ENCODE peak calls at places on chromosomes 1 and 21, in five cellular contexts. One of them, this sample, is unnamed. For H3K4me1, the result is how much of the 10 kb centered on the place peaks cover.

GRCh38 chr21:45366931-45367401 is 38.0 kb upstream of the COL18A1 start:
- DNase-seq in colonic mucosa: peak
- DNase-seq in MM.1S: no peak
- DNase-seq in neuronal stem cell: no peak
- DNase-seq in GM23248: peak
- DNase-seq in this sample: peak

GRCh38 chr21:15062566-15062965 is 2.2 kb downstream of the NRIP1 start:
- DNase-seq in colonic mucosa: no peak
- DNase-seq in MM.1S: peak
- DNase-seq in neuronal stem cell: no peak
- DNase-seq in GM23248: peak
- DNase-seq in this sample: no peak

GRCh38 chr21:31557956-31558838 is 101.3 kb upstream of the SOD1 start:
- DNase-seq in colonic mucosa: peak
- DNase-seq in MM.1S: peak
- DNase-seq in neuronal stem cell: peak
- DNase-seq in GM23248: peak
- DNase-seq in this sample: peak

GRCh38 chr1:65146908-65147423 is 1.0 kb upstream of the AK4 start:
- DNase-seq in colonic mucosa: no peak
- DNase-seq in MM.1S: no peak
- DNase-seq in neuronal stem cell: no peak
- DNase-seq in GM23248: no peak
- DNase-seq in this sample: no peak

GRCh38 chr1:1119272-1119890 is 3.5 kb upstream of the C1orf159 start:
- DNase-seq in colonic mucosa: peak
- DNase-seq in MM.1S: no peak
- DNase-seq in neuronal stem cell: no peak
- DNase-seq in GM23248: no peak
- DNase-seq in this sample: no peak

GRCh38 chr1:6688001-6688400 is 13.6 kb downstream of the DNAJC11 start:
- DNase-seq in colonic mucosa: no peak
- DNase-seq in MM.1S: no peak
- DNase-seq in neuronal stem cell: no peak
- DNase-seq in GM23248: peak
- DNase-seq in this sample: no peak

GRCh38 chr1:21324368-21325137 is 34.3 kb upstream of the ECE1 start:
- DNase-seq in colonic mucosa: peak
- DNase-seq in MM.1S: no peak
- DNase-seq in neuronal stem cell: no peak
- DNase-seq in GM23248: peak
- DNase-seq in this sample: peak

GRCh38 chr1:221286399-221286798 is 407.2 kb downstream of the HLX start:
- DNase-seq in colonic mucosa: no peak
- DNase-seq in MM.1S: no peak
- DNase-seq in neuronal stem cell: no peak
- DNase-seq in GM23248: no peak
- DNase-seq in this sample: no peak

GRCh38 chr1:114181356-114181755 is 27.7 kb upstream of the SYT6 start:
- DNase-seq in colonic mucosa: no peak
- DNase-seq in MM.1S: no peak
- DNase-seq in neuronal stem cell: no peak
- DNase-seq in GM23248: no peak
- DNase-seq in this sample: peak

GRCh38 chr1:39395357-39395831 is 96.0 kb upstream of the BMP8A start:
- DNase-seq in colonic mucosa: peak
- DNase-seq in MM.1S: no peak
- DNase-seq in neuronal stem cell: no peak
- DNase-seq in GM23248: peak
- DNase-seq in this sample: peak

GRCh38 chr1:86318431-86318830 is 77.7 kb downstream of the ODF2L start:
- DNase-seq in colonic mucosa: no peak
- DNase-seq in MM.1S: no peak
- DNase-seq in neuronal stem cell: no peak
- DNase-seq in GM23248: no peak
- DNase-seq in this sample: no peak

GRCh38 chr1:220514256-220514655 is 13.7 kb upstream of the MARK1 start:
- DNase-seq in colonic mucosa: no peak
- DNase-seq in MM.1S: no peak
- DNase-seq in neuronal stem cell: no peak
- DNase-seq in GM23248: no peak
- DNase-seq in this sample: no peak

GRCh38 chr21:34202553-34203332 is 129.4 kb downstream of the MRPS6 start:
- DNase-seq in colonic mucosa: no peak
- DNase-seq in MM.1S: no peak
- DNase-seq in neuronal stem cell: peak
- DNase-seq in GM23248: no peak
- DNase-seq in this sample: peak

GRCh38 chr1:192726820-192727504 is 81.9 kb upstream of the RGS2 start:
- DNase-seq in colonic mucosa: no peak
- DNase-seq in MM.1S: no peak
- DNase-seq in neuronal stem cell: no peak
- DNase-seq in GM23248: no peak
- DNase-seq in this sample: no peak

GRCh38 chr1:232033285-232033684 is 406.7 kb downstream of the DISC1 start:
- DNase-seq in colonic mucosa: no peak
- DNase-seq in MM.1S: no peak
- DNase-seq in neuronal stem cell: no peak
- DNase-seq in GM23248: no peak
- DNase-seq in this sample: peak

GRCh38 chr1:109914587-109915240 is 4.1 kb downstream of the CSF1 start:
- DNase-seq in colonic mucosa: no peak
- DNase-seq in MM.1S: no peak
- DNase-seq in neuronal stem cell: no peak
- DNase-seq in GM23248: peak
- DNase-seq in this sample: no peak

GRCh38 chr1:243938146-243938676 is 88.2 kb upstream of the AKT3 start:
- DNase-seq in colonic mucosa: no peak
- DNase-seq in MM.1S: no peak
- DNase-seq in neuronal stem cell: no peak
- DNase-seq in GM23248: no peak
- DNase-seq in this sample: no peak

GRCh38 chr1:66583021-66583420 is 49.1 kb downstream of the SGIP1 start:
- DNase-seq in colonic mucosa: no peak
- DNase-seq in MM.1S: no peak
- DNase-seq in neuronal stem cell: no peak
- DNase-seq in GM23248: no peak
- DNase-seq in this sample: no peak
- H3K4me3 ChIP-seq in colonic mucosa: no peak
- H3K4me3 ChIP-seq in MM.1S: no peak
- H3K4me3 ChIP-seq in neuronal stem cell: no peak
- H3K4me3 ChIP-seq in GM23248: no peak
- H3K4me3 ChIP-seq in this sample: no peak

DNA sequence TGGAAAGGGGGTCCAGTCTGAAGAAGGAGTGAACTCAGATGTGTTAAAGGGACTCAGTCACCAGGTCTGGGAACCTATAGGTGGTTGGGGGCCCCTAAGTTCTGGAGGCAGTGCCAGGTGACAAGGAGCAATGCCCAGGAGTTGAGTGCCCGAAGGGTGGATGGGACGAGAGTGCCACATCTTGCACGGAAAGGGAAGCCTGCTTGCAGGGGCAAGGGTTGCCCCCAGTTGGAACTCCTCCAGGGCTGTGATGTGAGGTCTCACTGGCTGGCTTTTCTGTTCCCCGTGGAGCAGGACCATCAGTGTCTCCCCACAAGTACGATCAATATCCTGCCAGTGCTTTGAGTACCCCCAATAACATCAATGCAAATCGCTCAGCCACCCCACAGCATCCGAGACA is 107.3 kb downstream of the TOMM20 start:
- DNase-seq in colonic mucosa: no peak
- DNase-seq in MM.1S: no peak
- DNase-seq in neuronal stem cell: no peak
- DNase-seq in GM23248: no peak
- DNase-seq in this sample: no peak
- H3K4me1 ChIP-seq in colonic mucosa: under half
- H3K4me1 ChIP-seq in MM.1S: under half
- H3K4me1 ChIP-seq in neuronal stem cell: under half
- H3K4me1 ChIP-seq in GM23248: under half
- H3K4me1 ChIP-seq in this sample: under half

GRCh38 chr1:8562881-8563865 is 245.3 kb downstream of the SLC45A1 start:
- DNase-seq in colonic mucosa: no peak
- DNase-seq in MM.1S: no peak
- DNase-seq in neuronal stem cell: no peak
- DNase-seq in GM23248: peak
- DNase-seq in this sample: peak
- H3K9ac ChIP-seq in colonic mucosa: no peak
- H3K9ac ChIP-seq in MM.1S: no peak
- H3K9ac ChIP-seq in neuronal stem cell: no peak
- H3K9ac ChIP-seq in GM23248: peak
- H3K9ac ChIP-seq in this sample: peak

GRCh38 chr1:226814751-226815496 is 55.5 kb upstream of the PSEN2 start:
- DNase-seq in colonic mucosa: peak
- DNase-seq in MM.1S: no peak
- DNase-seq in neuronal stem cell: no peak
- DNase-seq in GM23248: peak
- DNase-seq in this sample: no peak
- H3K4me3 ChIP-seq in colonic mucosa: no peak
- H3K4me3 ChIP-seq in MM.1S: no peak
- H3K4me3 ChIP-seq in neuronal stem cell: no peak
- H3K4me3 ChIP-seq in GM23248: no peak
- H3K4me3 ChIP-seq in this sample: no peak

GRCh38 chr1:214419650-214420049 is 131.8 kb downstream of the PTPN14 start:
- DNase-seq in colonic mucosa: no peak
- DNase-seq in MM.1S: no peak
- DNase-seq in neuronal stem cell: no peak
- DNase-seq in GM23248: no peak
- DNase-seq in this sample: peak

GRCh38 chr1:214420341-214420740 is 131.1 kb downstream of the PTPN14 start:
- DNase-seq in colonic mucosa: no peak
- DNase-seq in MM.1S: no peak
- DNase-seq in neuronal stem cell: no peak
- DNase-seq in GM23248: no peak
- DNase-seq in this sample: no peak

GRCh38 chr1:214422137-214422671 is 129.2 kb downstream of the PTPN14 start:
- DNase-seq in colonic mucosa: no peak
- DNase-seq in MM.1S: no peak
- DNase-seq in neuronal stem cell: no peak
- DNase-seq in GM23248: peak
- DNase-seq in this sample: no peak

GRCh38 chr1:214423045-214423444 is 128.4 kb downstream of the PTPN14 start:
- DNase-seq in colonic mucosa: no peak
- DNase-seq in MM.1S: no peak
- DNase-seq in neuronal stem cell: no peak
- DNase-seq in GM23248: no peak
- DNase-seq in this sample: no peak

DNA sequence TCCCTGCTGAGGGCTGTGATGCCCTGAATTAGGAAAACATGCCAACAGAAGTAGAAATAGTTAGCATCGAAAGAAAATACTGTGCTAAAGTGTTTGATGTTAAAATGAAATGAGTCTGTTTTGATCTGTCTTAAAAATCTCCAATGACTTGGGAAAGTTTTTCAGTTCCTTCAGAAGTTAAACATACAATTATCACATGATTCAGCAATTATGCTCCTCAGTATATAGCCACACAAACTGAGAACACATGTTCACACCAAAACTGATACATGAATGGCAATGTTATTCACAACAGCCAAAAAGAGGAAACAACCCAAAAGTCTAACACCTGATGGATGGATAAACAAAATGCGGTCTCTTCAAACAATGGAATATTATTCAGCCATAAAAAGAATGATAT is 130.6 kb downstream of the PTPN14 start:
- DNase-seq in colonic mucosa: no peak
- DNase-seq in MM.1S: no peak
- DNase-seq in neuronal stem cell: no peak
- DNase-seq in GM23248: no peak
- DNase-seq in this sample: no peak
- H3K4me1 ChIP-seq in colonic mucosa: under half
- H3K4me1 ChIP-seq in MM.1S: under half
- H3K4me1 ChIP-seq in neuronal stem cell: under half
- H3K4me1 ChIP-seq in GM23248: half or more
- H3K4me1 ChIP-seq in this sample: under half

DNA sequence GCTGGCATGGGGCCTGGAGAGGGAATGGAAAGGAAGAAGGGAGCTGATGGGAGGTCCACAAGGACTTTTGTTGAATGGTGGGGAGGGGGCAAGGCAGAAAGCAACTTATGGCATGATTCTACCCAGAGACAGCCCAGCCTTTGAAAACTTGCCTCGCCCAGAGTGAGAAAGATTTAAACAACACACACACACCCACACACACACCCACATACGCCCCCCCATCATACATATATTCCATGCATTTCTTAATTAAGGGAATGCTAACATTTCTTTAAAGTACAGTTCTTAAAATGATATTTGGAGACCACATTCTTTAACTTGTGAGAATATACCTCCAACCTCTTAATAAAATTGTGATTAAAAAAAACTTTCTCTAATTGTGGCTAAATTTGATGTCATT is 115.4 kb upstream of the F3 start:
- DNase-seq in colonic mucosa: no peak
- DNase-seq in MM.1S: no peak
- DNase-seq in neuronal stem cell: no peak
- DNase-seq in GM23248: no peak
- DNase-seq in this sample: no peak
- H3K9ac ChIP-seq in colonic mucosa: no peak
- H3K9ac ChIP-seq in MM.1S: no peak
- H3K9ac ChIP-seq in neuronal stem cell: no peak
- H3K9ac ChIP-seq in GM23248: no peak
- H3K9ac ChIP-seq in this sample: no peak

DNA sequence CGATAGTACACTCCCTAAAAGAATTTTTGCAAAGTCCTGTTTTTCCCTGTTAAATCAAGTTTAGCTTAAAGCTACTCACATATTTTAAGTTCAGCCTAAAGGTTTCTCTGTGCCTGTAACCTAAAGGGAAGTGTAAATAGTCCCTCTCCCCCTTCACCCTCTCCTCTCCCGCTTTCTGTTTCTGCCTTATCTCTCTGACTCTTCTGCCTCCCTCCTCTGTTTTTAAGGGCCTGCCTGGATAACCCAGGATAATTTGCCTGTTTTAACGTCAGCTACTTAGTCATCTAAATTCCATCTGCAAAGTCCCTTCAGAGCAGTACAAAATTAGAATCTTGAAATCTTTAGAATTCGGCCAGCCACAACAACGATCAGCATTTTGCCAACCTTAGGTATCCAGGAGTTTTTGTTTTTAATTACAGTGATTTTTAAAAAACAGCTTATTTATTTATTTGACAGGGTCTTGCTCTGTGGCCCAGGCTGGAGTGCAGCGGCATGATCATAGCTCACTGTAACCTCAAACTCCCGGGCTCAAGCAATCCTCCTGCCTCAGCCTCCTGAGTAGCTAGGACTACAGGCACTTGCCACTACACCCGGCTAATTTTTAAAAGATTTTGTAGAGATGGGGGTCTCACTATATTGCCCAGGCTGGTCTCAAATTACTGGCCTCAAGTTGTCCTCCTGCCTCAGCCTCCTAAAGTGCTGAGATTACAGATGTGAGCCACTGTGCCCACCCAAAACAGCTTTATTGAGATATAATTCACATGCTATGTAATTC is 92.4 kb downstream of the NID1 start:
- DNase-seq in colonic mucosa: no peak
- DNase-seq in MM.1S: peak
- DNase-seq in neuronal stem cell: no peak
- DNase-seq in GM23248: peak
- DNase-seq in this sample: no peak
- H3K4me3 ChIP-seq in colonic mucosa: no peak
- H3K4me3 ChIP-seq in MM.1S: peak
- H3K4me3 ChIP-seq in neuronal stem cell: peak
- H3K4me3 ChIP-seq in GM23248: peak
- H3K4me3 ChIP-seq in this sample: peak

This sample was measured in endodermal cell.